ENCODE peak calls at places on chromosomes 12 and 14, in six cellular contexts. One of them, this sample, is unnamed.

GRCh38 chr14:99035712-99036593 is 236.0 kb downstream of the BCL11B start:
- DNase-seq in CD8-positive, alpha-beta memory T cell: no peak
- DNase-seq in pancreas: no peak
- DNase-seq in prostate gland: peak; percentile 74
- DNase-seq in HAP-1: no peak
- DNase-seq in uterus: peak; percentile 82
- DNase-seq in this sample: peak; percentile 96

GRCh38 chr12:99670635-99671034 is 23.1 kb downstream of the GARIN6 start:
- DNase-seq in CD8-positive, alpha-beta memory T cell: no peak
- DNase-seq in pancreas: no peak
- DNase-seq in prostate gland: no peak
- DNase-seq in HAP-1: no peak
- DNase-seq in uterus: no peak
- DNase-seq in this sample: no peak

GRCh38 chr14:49641697-49642129 is 6.7 kb upstream of the DNAAF2 start:
- DNase-seq in CD8-positive, alpha-beta memory T cell: no peak
- DNase-seq in pancreas: no peak
- DNase-seq in prostate gland: peak; percentile 84
- DNase-seq in HAP-1: no peak
- DNase-seq in uterus: no peak
- DNase-seq in this sample: no peak

GRCh38 chr12:108768591-108769500 is 37.5 kb upstream of the CORO1C start:
- DNase-seq in CD8-positive, alpha-beta memory T cell: no peak
- DNase-seq in pancreas: peak; percentile 83
- DNase-seq in prostate gland: no peak
- DNase-seq in HAP-1: no peak
- DNase-seq in uterus: no peak
- DNase-seq in this sample: no peak

GRCh38 chr14:66628646-66629045 is 120.7 kb downstream of the GPHN start:
- DNase-seq in CD8-positive, alpha-beta memory T cell: no peak
- DNase-seq in pancreas: no peak
- DNase-seq in prostate gland: no peak
- DNase-seq in HAP-1: no peak
- DNase-seq in uterus: no peak
- DNase-seq in this sample: no peak

GRCh38 chr12:7362734-7363133 is 58.9 kb downstream of the ACSM4 start:
- DNase-seq in CD8-positive, alpha-beta memory T cell: no peak
- DNase-seq in pancreas: no peak
- DNase-seq in prostate gland: no peak
- DNase-seq in HAP-1: no peak
- DNase-seq in uterus: no peak
- DNase-seq in this sample: no peak

GRCh38 chr14:83842536-83842935 is 1687.4 kb upstream of the FLRT2 start:
- DNase-seq in CD8-positive, alpha-beta memory T cell: no peak
- DNase-seq in pancreas: no peak
- DNase-seq in prostate gland: no peak
- DNase-seq in HAP-1: peak; percentile 88
- DNase-seq in uterus: no peak
- DNase-seq in this sample: no peak

GRCh38 chr12:42759622-42760273 is 170.2 kb upstream of the PRICKLE1 start:
- DNase-seq in CD8-positive, alpha-beta memory T cell: no peak
- DNase-seq in pancreas: no peak
- DNase-seq in prostate gland: peak; percentile 76
- DNase-seq in HAP-1: no peak
- DNase-seq in uterus: peak; percentile 89
- DNase-seq in this sample: no peak

GRCh38 chr12:19908825-19909224 is 459.5 kb upstream of the PDE3A start:
- DNase-seq in CD8-positive, alpha-beta memory T cell: no peak
- DNase-seq in pancreas: no peak
- DNase-seq in prostate gland: no peak
- DNase-seq in HAP-1: no peak
- DNase-seq in uterus: no peak
- DNase-seq in this sample: no peak

GRCh38 chr14:25887251-25887908 is 710.5 kb downstream of the NOVA1 start:
- DNase-seq in CD8-positive, alpha-beta memory T cell: no peak
- DNase-seq in pancreas: no peak
- DNase-seq in prostate gland: no peak
- DNase-seq in HAP-1: no peak
- DNase-seq in uterus: no peak
- DNase-seq in this sample: peak; percentile 28

GRCh38 chr14:32481707-32482106 is 152.6 kb downstream of the AKAP6 start:
- DNase-seq in CD8-positive, alpha-beta memory T cell: no peak
- DNase-seq in pancreas: no peak
- DNase-seq in prostate gland: no peak
- DNase-seq in HAP-1: peak; percentile 48
- DNase-seq in uterus: no peak
- DNase-seq in this sample: no peak

GRCh38 chr12:113438523-113439300 is 16.5 kb downstream of the SDSL start:
- DNase-seq in CD8-positive, alpha-beta memory T cell: no peak
- DNase-seq in pancreas: no peak
- DNase-seq in prostate gland: no peak
- DNase-seq in HAP-1: no peak
- DNase-seq in uterus: no peak
- DNase-seq in this sample: no peak

GRCh38 chr12:79187032-79187431 is 322.5 kb downstream of the SYT1 start:
- DNase-seq in CD8-positive, alpha-beta memory T cell: no peak
- DNase-seq in pancreas: no peak
- DNase-seq in prostate gland: no peak
- DNase-seq in HAP-1: peak; percentile 47
- DNase-seq in uterus: no peak
- DNase-seq in this sample: no peak

GRCh38 chr12:53380797-53381738 is 1.1 kb downstream of the SP1 start:
- DNase-seq in CD8-positive, alpha-beta memory T cell: no peak
- DNase-seq in pancreas: peak; percentile 29
- DNase-seq in prostate gland: no peak
- DNase-seq in HAP-1: no peak
- DNase-seq in uterus: no peak
- DNase-seq in this sample: peak; percentile 39

GRCh38 chr14:28635387-28635786 is 131.2 kb upstream of the FOXG1 start:
- DNase-seq in CD8-positive, alpha-beta memory T cell: no peak
- DNase-seq in pancreas: no peak
- DNase-seq in prostate gland: no peak
- DNase-seq in HAP-1: no peak
- DNase-seq in uterus: no peak
- DNase-seq in this sample: no peak

GRCh38 chr14:23379331-23380196 is 2.7 kb downstream of the CMTM5 start:
- DNase-seq in CD8-positive, alpha-beta memory T cell: peak; percentile 49
- DNase-seq in pancreas: peak; percentile 96
- DNase-seq in prostate gland: peak; percentile 83
- DNase-seq in HAP-1: peak; percentile 8
- DNase-seq in uterus: peak; percentile 54
- DNase-seq in this sample: peak; percentile 18

GRCh38 chr12:115873416-115874082 is 403.9 kb downstream of the MED13L start:
- DNase-seq in CD8-positive, alpha-beta memory T cell: no peak
- DNase-seq in pancreas: no peak
- DNase-seq in prostate gland: peak; percentile 43
- DNase-seq in HAP-1: no peak
- DNase-seq in uterus: no peak
- DNase-seq in this sample: no peak

GRCh38 chr14:83556746-83557460 is 1973.0 kb upstream of the FLRT2 start:
- DNase-seq in CD8-positive, alpha-beta memory T cell: no peak
- DNase-seq in pancreas: no peak
- DNase-seq in prostate gland: no peak
- DNase-seq in HAP-1: no peak
- DNase-seq in uterus: no peak
- DNase-seq in this sample: no peak

GRCh38 chr12:12405882-12406281 is 49.0 kb downstream of the BORCS5 start:
- DNase-seq in CD8-positive, alpha-beta memory T cell: no peak
- DNase-seq in pancreas: peak; percentile 90
- DNase-seq in prostate gland: peak; percentile 89
- DNase-seq in HAP-1: no peak
- DNase-seq in uterus: peak; percentile 21
- DNase-seq in this sample: no peak

GRCh38 chr14:68263563-68264350 is 444.2 kb downstream of the RAD51B start:
- DNase-seq in CD8-positive, alpha-beta memory T cell: no peak
- DNase-seq in pancreas: no peak
- DNase-seq in prostate gland: no peak
- DNase-seq in HAP-1: no peak
- DNase-seq in uterus: no peak
- DNase-seq in this sample: no peak

GRCh38 chr14:55354500-55354899 is 57.1 kb downstream of the ATG14 start:
- DNase-seq in CD8-positive, alpha-beta memory T cell: peak; percentile 51
- DNase-seq in pancreas: no peak
- DNase-seq in prostate gland: peak; percentile 65
- DNase-seq in HAP-1: peak; percentile 28
- DNase-seq in uterus: peak; percentile 17
- DNase-seq in this sample: peak; percentile 12

GRCh38 chr12:28574746-28575592 is 384.7 kb downstream of the CCDC91 start:
- DNase-seq in CD8-positive, alpha-beta memory T cell: no peak
- DNase-seq in pancreas: no peak
- DNase-seq in prostate gland: no peak
- DNase-seq in HAP-1: no peak
- DNase-seq in uterus: no peak
- DNase-seq in this sample: no peak

GRCh38 chr12:121501946-121502345 is 78.9 kb downstream of the KDM2B start:
- DNase-seq in CD8-positive, alpha-beta memory T cell: no peak
- DNase-seq in pancreas: no peak
- DNase-seq in prostate gland: no peak
- DNase-seq in HAP-1: no peak
- DNase-seq in uterus: no peak
- DNase-seq in this sample: no peak

GRCh38 chr12:94263905-94264655 is 115.7 kb downstream of the PLXNC1 start:
- DNase-seq in CD8-positive, alpha-beta memory T cell: no peak
- DNase-seq in pancreas: no peak
- DNase-seq in prostate gland: no peak
- DNase-seq in HAP-1: no peak
- DNase-seq in uterus: peak; percentile 45
- DNase-seq in this sample: no peak
- H3K4me1 ChIP-seq in CD8-positive, alpha-beta memory T cell: peaks cover 24% of the 10 kb centered on the region
- H3K4me1 ChIP-seq in pancreas: no peaks in the 10 kb centered on the region
- H3K4me1 ChIP-seq in prostate gland: no peaks in the 10 kb centered on the region
- H3K4me1 ChIP-seq in HAP-1: peaks cover 38% of the 10 kb centered on the region
- H3K4me1 ChIP-seq in uterus: no peaks in the 10 kb centered on the region
- H3K4me1 ChIP-seq in this sample: peaks cover 9% of the 10 kb centered on the region

GRCh38 chr12:4296749-4297148 is 23.2 kb downstream of the CCND2 start:
- DNase-seq in CD8-positive, alpha-beta memory T cell: no peak
- DNase-seq in pancreas: no peak
- DNase-seq in prostate gland: no peak
- DNase-seq in HAP-1: no peak
- DNase-seq in uterus: no peak
- DNase-seq in this sample: no peak

GRCh38 chr12:4297617-4298016 is 23.4 kb upstream of the TIGAR start:
- DNase-seq in CD8-positive, alpha-beta memory T cell: no peak
- DNase-seq in pancreas: no peak
- DNase-seq in prostate gland: no peak
- DNase-seq in HAP-1: no peak
- DNase-seq in uterus: no peak
- DNase-seq in this sample: no peak

GRCh38 chr12:4292266-4293063 is 18.9 kb downstream of the CCND2 start:
- DNase-seq in CD8-positive, alpha-beta memory T cell: no peak
- DNase-seq in pancreas: no peak
- DNase-seq in prostate gland: no peak
- DNase-seq in HAP-1: no peak
- DNase-seq in uterus: no peak
- DNase-seq in this sample: no peak

GRCh38 chr12:4293299-4293941 is 19.9 kb downstream of the CCND2 start:
- DNase-seq in CD8-positive, alpha-beta memory T cell: no peak
- DNase-seq in pancreas: no peak
- DNase-seq in prostate gland: no peak
- DNase-seq in HAP-1: no peak
- DNase-seq in uterus: no peak
- DNase-seq in this sample: no peak

DNA sequence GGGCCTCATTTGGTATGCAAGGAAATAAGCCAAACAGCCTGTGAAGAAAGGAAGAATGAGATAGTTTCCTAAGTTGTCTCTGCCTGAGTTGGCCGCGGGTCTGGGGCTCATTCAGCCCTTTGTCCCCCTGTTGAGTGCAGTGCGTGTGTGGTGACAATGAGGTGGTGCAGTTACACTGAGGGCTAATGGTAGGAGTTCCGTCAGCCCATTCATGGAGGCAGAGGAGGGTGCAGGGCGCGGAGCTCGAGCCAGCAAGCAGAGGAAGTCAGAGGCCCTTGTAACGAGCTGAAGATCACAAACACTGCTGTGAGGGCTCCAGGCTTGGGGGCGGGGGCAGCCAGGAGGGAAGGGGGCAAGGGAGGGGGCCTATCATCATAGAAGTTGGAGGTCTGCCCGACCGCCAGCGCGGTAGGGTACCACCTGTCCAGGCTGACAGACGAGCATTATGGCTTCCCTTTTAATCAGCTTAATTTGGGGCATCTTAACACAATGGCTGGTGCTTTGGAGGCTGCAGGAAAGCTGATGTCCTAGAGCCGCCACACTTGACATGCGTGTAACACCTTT is 20.5 kb downstream of the CCND2 start:
- DNase-seq in CD8-positive, alpha-beta memory T cell: no peak
- DNase-seq in pancreas: no peak
- DNase-seq in prostate gland: no peak
- DNase-seq in HAP-1: no peak
- DNase-seq in uterus: no peak
- DNase-seq in this sample: no peak
- H3K4me1 ChIP-seq in CD8-positive, alpha-beta memory T cell: peaks cover 40% of the 10 kb centered on the region
- H3K4me1 ChIP-seq in pancreas: no peaks in the 10 kb centered on the region
- H3K4me1 ChIP-seq in prostate gland: no peaks in the 10 kb centered on the region
- H3K4me1 ChIP-seq in HAP-1: no peaks in the 10 kb centered on the region
- H3K4me1 ChIP-seq in uterus: no peaks in the 10 kb centered on the region
- H3K4me1 ChIP-seq in this sample: no peaks in the 10 kb centered on the region

GRCh38 chr14:69986336-69986735 is 107.1 kb downstream of the SMOC1 start:
- DNase-seq in CD8-positive, alpha-beta memory T cell: no peak
- DNase-seq in pancreas: no peak
- DNase-seq in prostate gland: no peak
- DNase-seq in HAP-1: no peak
- DNase-seq in uterus: no peak
- DNase-seq in this sample: no peak
- H3K4me1 ChIP-seq in CD8-positive, alpha-beta memory T cell: no peaks in the 10 kb centered on the region
- H3K4me1 ChIP-seq in pancreas: no peaks in the 10 kb centered on the region
- H3K4me1 ChIP-seq in prostate gland: no peaks in the 10 kb centered on the region
- H3K4me1 ChIP-seq in HAP-1: no peaks in the 10 kb centered on the region
- H3K4me1 ChIP-seq in uterus: no peaks in the 10 kb centered on the region
- H3K4me1 ChIP-seq in this sample: no peaks in the 10 kb centered on the region

GRCh38 chr12:51972849-51973273 is 21.4 kb downstream of the ACVR1B start:
- DNase-seq in CD8-positive, alpha-beta memory T cell: peak; percentile 49
- DNase-seq in pancreas: no peak
- DNase-seq in prostate gland: no peak
- DNase-seq in HAP-1: no peak
- DNase-seq in uterus: peak; percentile 47
- DNase-seq in this sample: no peak

GRCh38 chr12:51972424-51972812 is 20.9 kb downstream of the ACVR1B start:
- DNase-seq in CD8-positive, alpha-beta memory T cell: no peak
- DNase-seq in pancreas: no peak
- DNase-seq in prostate gland: no peak
- DNase-seq in HAP-1: no peak
- DNase-seq in uterus: no peak
- DNase-seq in this sample: no peak

GRCh38 chr12:51969643-51970042 is 18.1 kb downstream of the ACVR1B start:
- DNase-seq in CD8-positive, alpha-beta memory T cell: no peak
- DNase-seq in pancreas: no peak
- DNase-seq in prostate gland: no peak
- DNase-seq in HAP-1: no peak
- DNase-seq in uterus: no peak
- DNase-seq in this sample: no peak

GRCh38 chr12:51971679-51972423 is 20.4 kb downstream of the ACVR1B start:
- DNase-seq in CD8-positive, alpha-beta memory T cell: no peak
- DNase-seq in pancreas: no peak
- DNase-seq in prostate gland: no peak
- DNase-seq in HAP-1: no peak
- DNase-seq in uterus: no peak
- DNase-seq in this sample: no peak

GRCh38 chr12:51970904-51971646 is 19.6 kb downstream of the ACVR1B start:
- DNase-seq in CD8-positive, alpha-beta memory T cell: peak; percentile 21
- DNase-seq in pancreas: no peak
- DNase-seq in prostate gland: no peak
- DNase-seq in HAP-1: no peak
- DNase-seq in uterus: no peak
- DNase-seq in this sample: peak; percentile 54
- H3K4me1 ChIP-seq in CD8-positive, alpha-beta memory T cell: peaks cover 62% of the 10 kb centered on the region
- H3K4me1 ChIP-seq in pancreas: peaks cover 54% of the 10 kb centered on the region
- H3K4me1 ChIP-seq in prostate gland: peaks cover 12% of the 10 kb centered on the region
- H3K4me1 ChIP-seq in HAP-1: peaks cover 5% of the 10 kb centered on the region
- H3K4me1 ChIP-seq in uterus: peaks cover 9% of the 10 kb centered on the region
- H3K4me1 ChIP-seq in this sample: peaks cover 31% of the 10 kb centered on the region

GRCh38 chr12:58363971-58364370 is 422.6 kb downstream of the ATP23 start:
- DNase-seq in CD8-positive, alpha-beta memory T cell: no peak
- DNase-seq in pancreas: no peak
- DNase-seq in prostate gland: no peak
- DNase-seq in HAP-1: no peak
- DNase-seq in uterus: no peak
- DNase-seq in this sample: no peak
- H3K4me1 ChIP-seq in CD8-positive, alpha-beta memory T cell: no peaks in the 10 kb centered on the region
- H3K4me1 ChIP-seq in pancreas: no peaks in the 10 kb centered on the region
- H3K4me1 ChIP-seq in prostate gland: no peaks in the 10 kb centered on the region
- H3K4me1 ChIP-seq in HAP-1: no peaks in the 10 kb centered on the region
- H3K4me1 ChIP-seq in uterus: no peaks in the 10 kb centered on the region
- H3K4me1 ChIP-seq in this sample: peaks cover 19% of the 10 kb centered on the region

This sample was measured in SJSA1.